ENCODE peak calls at places on chromosome 5, in nine cellular contexts. H is NCI-H1105 treated with DMSO at 0.1 percent for 48 hours, S is NCI-H1092 treated with DMSO at 0.1 percent for 48 hours, W is HFFc6, G is hepatocyte, V is GM20000, Y is memory B cell, D is pons, E is GDM1. T is an unnamed sample.

GRCh38 chr5:173742432-173742816 is 126.0 kb upstream of the BOD1 start:
- DNase-seq in H (no peak), S (no peak), W (no peak), G (no peak), V (peak), Y (no peak), D (no peak), E (no peak), T (no peak)

GRCh38 chr5:132013711-132014110 is 2.3 kb upstream of the ACSL6 start:
- DNase-seq in H (no peak), S (no peak), W (no peak), G (no peak), V (no peak), Y (no peak), D (no peak), E (no peak), T (no peak)

GRCh38 chr5:157290981-157291711 is 25.2 kb downstream of the CYFIP2 start:
- DNase-seq in H (no peak), S (no peak), W (peak), G (peak), V (peak), Y (no peak), D (no peak), E (no peak), T (no peak)

GRCh38 chr5:19498852-19499251 is 489.1 kb downstream of the CDH18 start:
- DNase-seq in H (no peak), S (no peak), W (no peak), G (no peak), V (no peak), Y (no peak), D (no peak), E (no peak), T (no peak)

GRCh38 chr5:145829708-145830361 is 5.3 kb downstream of the PRELID2 start:
- DNase-seq in H (peak), S (peak), W (no peak), G (no peak), V (no peak), Y (no peak), D (no peak), E (no peak), T (no peak)

GRCh38 chr5:58064799-58065198 is 395.1 kb downstream of the PLK2 start:
- DNase-seq in H (peak), S (no peak), W (peak), G (no peak), V (no peak), Y (no peak), D (no peak), E (no peak), T (peak)

GRCh38 chr5:175243441-175243840 is 200.5 kb downstream of the DRD1 start:
- DNase-seq in H (no peak), S (no peak), W (no peak), G (no peak), V (no peak), Y (no peak), D (no peak), E (no peak), T (no peak)

GRCh38 chr5:54024466-54024865 is 285.9 kb downstream of the ARL15 start:
- DNase-seq in H (no peak), S (no peak), W (peak), G (no peak), V (no peak), Y (no peak), D (no peak), E (no peak), T (peak)

GRCh38 chr5:160341309-160341874 is 29.0 kb upstream of the CCNJL start:
- DNase-seq in H (no peak), S (no peak), W (no peak), G (no peak), V (no peak), Y (no peak), D (no peak), E (no peak), T (no peak)

GRCh38 chr5:76256116-76256889 is 146.8 kb upstream of the IQGAP2 start:
- DNase-seq in H (peak), S (peak), W (peak), G (peak), V (peak), Y (peak), D (peak), E (peak), T (peak)

GRCh38 chr5:122130152-122130551 is 806 bp downstream of the ZNF474 start:
- DNase-seq in H (no peak), S (no peak), W (no peak), G (no peak), V (no peak), Y (no peak), D (no peak), E (no peak), T (no peak)

GRCh38 chr5:60352992-60353391 is 347.0 kb downstream of the DEPDC1B start:
- DNase-seq in H (peak), S (no peak), W (no peak), G (no peak), V (no peak), Y (no peak), D (no peak), E (no peak), T (no peak)

GRCh38 chr5:127446626-127447025 is 70.8 kb upstream of the PRRC1 start:
- DNase-seq in H (no peak), S (no peak), W (no peak), G (no peak), V (no peak), Y (no peak), D (no peak), E (no peak), T (no peak)

GRCh38 chr5:132471006-132471907 is 19.3 kb downstream of the IRF1 start:
- DNase-seq in H (peak), S (no peak), W (no peak), G (no peak), V (no peak), Y (no peak), D (no peak), E (no peak), T (no peak)

GRCh38 chr5:139738777-139739611 is 56.6 kb upstream of the PSD2 start:
- DNase-seq in H (no peak), S (no peak), W (no peak), G (peak), V (no peak), Y (no peak), D (no peak), E (no peak), T (no peak)

T was measured in AG08395.